ENCODE peak calls at places on chromosomes 11 and 22, in four cellular contexts. A, C, I and R are unnamed samples.

GRCh38 chr11:44944853-44945235 is 5.8 kb downstream of the TP53I11 start:
- DNase-seq in C (no peak), A (no peak), I (no peak), R (no peak)

GRCh38 chr11:67649634-67650540 is 643 bp downstream of the ACY3 start:
- DNase-seq in C (no peak), A (no peak), I (no peak), R (peak)

GRCh38 chr22:24503851-24504170 is 8.7 kb downstream of the UPB1 start:
- DNase-seq in C (no peak), I (no peak), A (no peak), R (no peak)

GRCh38 chr22:38631724-38632123 is 24.5 kb downstream of the FAM227A start:
- DNase-seq in C (no peak), A (no peak), I (no peak), R (no peak)

GRCh38 chr11:126893796-126894195 is 106.8 kb downstream of the KIRREL3 start:
- DNase-seq in A (no peak), C (no peak), I (no peak), R (no peak)

GRCh38 chr22:31104869-31105268 is 2.5 kb downstream of the SELENOM start:
- DNase-seq in I (no peak), C (no peak), A (no peak), R (no peak)

GRCh38 chr11:75474878-75475766 is 42.1 kb upstream of the KLHL35 start:
- DNase-seq in C (no peak), I (peak), A (peak), R (peak)

GRCh38 chr11:61162092-61162935 is 1.1 kb upstream of the VPS37C start:
- DNase-seq in A (no peak), I (no peak), C (peak), R (no peak)

GRCh38 chr11:112882494-112883381 is 78.5 kb upstream of the NCAM1 start:
- DNase-seq in A (no peak), I (no peak), C (no peak), R (no peak)

GRCh38 chr11:61587951-61588695 is 7.2 kb upstream of the SYT7 start:
- DNase-seq in A (peak), C (no peak), I (peak), R (no peak)

GRCh38 chr11:75371930-75372876 is 20.7 kb upstream of the ARRB1 start:
- DNase-seq in C (peak), I (no peak), A (no peak), R (no peak)

GRCh38 chr22:46906326-46907045 is 144.0 kb downstream of the TBC1D22A start:
- DNase-seq in A (peak), C (no peak), I (no peak), R (no peak)

GRCh38 chr11:66464916-66465315 is 1.8 kb upstream of the PELI3 start:
- DNase-seq in C (no peak), I (no peak), A (no peak), R (no peak)

GRCh38 chr22:26321469-26321913 is 107.6 kb upstream of the ASPHD2 start:
- DNase-seq in I (no peak), A (no peak), C (peak), R (no peak)

GRCh38 chr11:14908214-14908880 is 16.3 kb upstream of the CYP2R1 start:
- DNase-seq in A (no peak), C (peak), I (peak), R (no peak)

GRCh38 chr22:19271856-19272535 is 19.5 kb downstream of the CLTCL1 start:
- DNase-seq in C (peak), I (no peak), A (no peak), R (no peak)

GRCh38 chr11:63277345-63277943 is 34.0 kb upstream of the SLC22A25 start:
- DNase-seq in C (no peak), A (no peak), I (no peak), R (no peak)

GRCh38 chr22:22546490-22546889 is 12.6 kb downstream of the PRAME start:
- DNase-seq in I (no peak), A (no peak), C (no peak), R (no peak)

GRCh38 chr11:59556883-59557205 is 45.5 kb downstream of the OR4D9 start:
- DNase-seq in I (no peak), C (no peak), A (no peak), R (peak)

GRCh38 chr11:35623708-35624168 is 5.5 kb downstream of the FJX1 start:
- DNase-seq in A (no peak), I (no peak), C (peak), R (no peak)

GRCh38 chr11:62552931-62553838 is 6.6 kb upstream of the AHNAK start:
- DNase-seq in C (peak), A (peak), I (no peak), R (no peak)

GRCh38 chr11:121965330-121965729 is 150.7 kb downstream of the BLID start:
- DNase-seq in I (no peak), C (peak), A (no peak), R (no peak)